ENCODE peak calls at places on chromosomes 1 and 21, in six cellular contexts. S is HCT116, B is H1, P is SK-N-SH, R is K562, E is GM12878. A is an unnamed sample.

GRCh38 chr1:180950321-180950720 is 37.6 kb downstream of the KIAA1614 start:
- DNase-seq in S (no peak), B (no peak), P (peak; percentile 17), R (no peak), E (no peak), A (no peak)

GRCh38 chr21:37912616-37913015 is 3.6 kb downstream of the KCNJ6 start:
- DNase-seq in S (no peak), B (no peak), P (no peak), R (no peak), E (no peak), A (no peak)

GRCh38 chr1:5913876-5914275 is 78.3 kb downstream of the NPHP4 start:
- DNase-seq in S (no peak), B (peak; percentile 16), P (no peak), R (no peak), E (no peak), A (no peak)

GRCh38 chr1:82086739-82087138 is 286.0 kb downstream of the ADGRL2 start:
- DNase-seq in S (no peak), B (no peak), P (no peak), R (no peak), E (no peak), A (no peak)

GRCh38 chr1:25990702-25991395 is 7.0 kb downstream of the PAFAH2 start:
- DNase-seq in S (no peak), B (no peak), P (no peak), R (no peak), E (no peak), A (no peak)

GRCh38 chr1:64574301-64574700 is 104.4 kb downstream of the CACHD1 start:
- DNase-seq in S (no peak), B (no peak), P (no peak), R (no peak), E (no peak), A (no peak)

GRCh38 chr1:26882696-26883095 is 7.4 kb downstream of the GPN2 start:
- DNase-seq in S (no peak), B (no peak), P (no peak), R (no peak), E (no peak), A (no peak)

GRCh38 chr1:206923009-206923960 is 1.5 kb upstream of the FCMR start:
- DNase-seq in S (no peak), B (no peak), P (no peak), R (no peak), E (peak; percentile 81), A (no peak)

GRCh38 chr1:206714331-206715058 is 29.8 kb downstream of the MAPKAPK2 start:
- DNase-seq in S (no peak), B (no peak), P (no peak), R (no peak), E (no peak), A (no peak)

GRCh38 chr1:41073971-41074370 is 52.4 kb upstream of the SLFNL1 start:
- DNase-seq in S (no peak), B (no peak), P (no peak), R (no peak), E (no peak), A (no peak)

GRCh38 chr1:117783586-117784396 is 145.6 kb downstream of the GDAP2 start:
- DNase-seq in S (no peak), B (no peak), P (peak; percentile 19), R (no peak), E (no peak), A (no peak)

GRCh38 chr21:33109574-33110339 is 39.8 kb downstream of the OLIG1 start:
- DNase-seq in S (no peak), B (peak; percentile 75), P (no peak), R (no peak), E (no peak), A (no peak)

GRCh38 chr1:244381887-244382565 is 69.7 kb downstream of the ADSS2 start:
- DNase-seq in S (no peak), B (no peak), P (no peak), R (no peak), E (no peak), A (no peak)

GRCh38 chr1:102529446-102529845 is 532.7 kb upstream of the OLFM3 start:
- DNase-seq in S (no peak), B (no peak), P (no peak), R (no peak), E (no peak), A (no peak)

GRCh38 chr1:161082996-161083742 is 6.2 kb downstream of the NECTIN4 start:
- DNase-seq in S (peak; percentile 89), B (no peak), P (peak; percentile 60), R (peak; percentile 73), E (no peak), A (peak; percentile 55)

GRCh38 chr1:58829861-58830260 is 46.0 kb upstream of the JUN start:
- DNase-seq in S (no peak), B (no peak), P (no peak), R (no peak), E (no peak), A (no peak)

GRCh38 chr21:17467392-17467791 is 45.5 kb upstream of the CXADR start:
- DNase-seq in S (no peak), B (no peak), P (no peak), R (no peak), E (no peak), A (no peak)

GRCh38 chr1:119081267-119081666 is 59.2 kb downstream of the WARS2 start:
- DNase-seq in S (no peak), B (no peak), P (no peak), R (no peak), E (no peak), A (no peak)

GRCh38 chr1:66575739-66576138 is 41.8 kb downstream of the SGIP1 start:
- DNase-seq in S (no peak), B (no peak), P (peak; percentile 24), R (no peak), E (no peak), A (no peak)

GRCh38 chr1:179034720-179035119 is 9.0 kb downstream of the FAM20B start:
- DNase-seq in S (no peak), B (no peak), P (no peak), R (no peak), E (peak; percentile 77), A (no peak)

GRCh38 chr1:179042700-179043099 is 17.0 kb downstream of the FAM20B start:
- DNase-seq in S (no peak), B (no peak), P (no peak), R (no peak), E (no peak), A (no peak)

GRCh38 chr1:179036844-179037465 is 11.3 kb downstream of the FAM20B start:
- DNase-seq in S (no peak), B (no peak), P (no peak), R (no peak), E (peak; percentile 43), A (no peak)

GRCh38 chr1:179042087-179042486 is 16.4 kb downstream of the FAM20B start:
- DNase-seq in S (no peak), B (no peak), P (no peak), R (no peak), E (no peak), A (no peak)

DNA sequence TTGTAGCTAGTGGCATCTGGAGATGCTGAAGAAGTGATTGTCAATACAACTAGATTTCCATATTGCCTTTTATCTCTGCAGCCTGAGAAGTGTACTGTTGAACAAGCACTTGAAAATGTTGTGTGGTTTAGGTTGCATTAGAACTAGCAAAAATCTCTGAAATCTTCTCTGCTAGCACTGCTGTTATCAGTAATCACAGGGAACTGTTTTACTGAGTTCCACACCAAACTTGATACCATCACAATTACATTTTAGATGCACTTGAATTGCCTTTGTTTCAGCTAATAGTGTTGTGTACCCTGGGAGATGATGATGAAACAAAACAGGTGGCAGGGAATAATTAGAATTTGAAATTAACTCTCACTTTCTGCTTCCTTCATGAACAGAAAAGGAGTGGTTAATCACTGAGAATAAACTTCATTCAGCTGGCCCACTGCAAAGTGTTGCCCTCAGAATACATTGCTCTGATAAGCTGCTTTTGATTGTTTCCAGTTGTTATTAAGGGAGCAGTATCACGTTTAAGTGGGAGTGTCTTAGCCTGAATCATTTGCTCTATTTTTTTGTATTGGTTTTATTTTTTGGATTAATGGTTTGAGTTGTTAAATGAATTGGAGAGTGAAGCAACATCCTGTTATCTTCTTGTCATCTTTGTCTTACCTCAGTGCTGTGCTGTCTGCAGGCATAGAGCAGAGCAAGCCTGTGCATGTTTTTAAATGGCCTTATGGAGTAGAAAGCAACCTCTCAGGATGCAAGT is 13.0 kb downstream of the FAM20B start:
- DNase-seq in S (no peak), B (no peak), P (peak; percentile 49), R (no peak), E (no peak), A (no peak)
- TF ChIP-seq JUND in S (no peak), B (no peak), P (no peak), R (no peak), E (no peak), A (no peak)

GRCh38 chr1:233654667-233655432 is 40.9 kb downstream of the KCNK1 start:
- DNase-seq in S (peak; percentile 59), B (no peak), P (no peak), R (no peak), E (no peak), A (no peak)
- TF ChIP-seq JUND in S (peak; percentile 79), B (no peak), P (no peak), R (no peak), E (no peak), A (no peak)

GRCh38 chr1:225995919-225996864 is 3.0 kb downstream of the SDE2 start:
- DNase-seq in S (no peak), B (no peak), P (no peak), R (peak; percentile 63), E (no peak), A (no peak)
- TF ChIP-seq JUND in S (no peak), B (no peak), P (no peak), R (peak; percentile 33), E (no peak), A (no peak)

GRCh38 chr21:18549214-18549905 is 145.8 kb upstream of the TMPRSS15 start:
- DNase-seq in S (no peak), B (no peak), P (no peak), R (no peak), E (no peak), A (no peak)

GRCh38 chr21:18547347-18547746 is 143.8 kb upstream of the TMPRSS15 start:
- DNase-seq in S (no peak), B (no peak), P (no peak), R (no peak), E (no peak), A (no peak)

GRCh38 chr21:18548249-18548648 is 144.7 kb upstream of the TMPRSS15 start:
- DNase-seq in S (no peak), B (no peak), P (no peak), R (no peak), E (no peak), A (no peak)

GRCh38 chr21:18550361-18550760 is 146.8 kb upstream of the TMPRSS15 start:
- DNase-seq in S (no peak), B (no peak), P (no peak), R (no peak), E (no peak), A (no peak)

DNA sequence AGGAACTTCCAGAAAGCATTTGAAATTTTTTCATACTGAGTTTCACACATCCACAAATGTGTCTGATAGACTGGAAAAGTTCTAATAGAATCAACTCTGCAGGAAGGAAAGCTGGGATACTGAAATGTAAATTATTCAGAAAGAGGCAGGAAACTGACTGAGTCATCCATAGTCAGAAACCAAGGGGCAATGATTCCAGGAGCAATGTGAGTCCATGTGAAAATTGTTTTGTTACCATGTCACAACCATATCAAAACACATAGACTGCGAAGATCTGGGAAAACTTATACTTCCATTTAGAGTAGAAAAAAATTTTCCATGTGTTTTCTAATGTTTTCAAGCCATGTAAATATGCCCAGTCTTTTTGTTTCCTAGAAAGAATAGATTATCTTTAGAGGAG is 142.3 kb upstream of the TMPRSS15 start:
- DNase-seq in S (no peak), B (no peak), P (no peak), R (no peak), E (no peak), A (no peak)
- TF ChIP-seq JUND in S (no peak), B (no peak), P (no peak), R (no peak), E (no peak), A (no peak)